ENCODE peak calls at places on chromosomes 3 and 15, in ten cellular contexts. F, I, N, T, D, U, Q, V, C and Z are unnamed samples. For H3K4me1, the result is how much of the 10 kb centered on the place peaks cover.

GRCh38 chr15:48548376-48548775 is 97.1 kb downstream of the FBN1 start:
- DNase-seq in F (no peak), I (no peak), N (no peak), T (no peak), D (no peak), U (no peak), Q (no peak), V (no peak), C (no peak), Z (no peak)

GRCh38 chr3:71247221-71247947 is 336.1 kb downstream of the FOXP1 start:
- DNase-seq in F (no peak), I (peak), N (no peak), T (no peak), D (no peak), U (peak), Q (no peak), V (no peak), C (peak), Z (no peak)

GRCh38 chr15:27527490-27528067 is 556.6 kb downstream of the GABRG3 start:
- DNase-seq in F (no peak), I (peak), N (no peak), T (peak), D (no peak), U (no peak), Q (no peak), V (no peak), C (no peak), Z (no peak)

GRCh38 chr3:66671348-66671747 is 170.5 kb upstream of the LRIG1 start:
- DNase-seq in F (no peak), I (no peak), N (no peak), T (peak), D (no peak), U (no peak), Q (no peak), V (no peak), C (no peak), Z (no peak)

GRCh38 chr3:62622553-62623174 is 249.3 kb upstream of the FEZF2 start:
- DNase-seq in F (peak), I (peak), N (peak), T (no peak), D (no peak), U (no peak), Q (peak), V (no peak), C (peak), Z (no peak)

GRCh38 chr3:180980612-180981011 is 8.9 kb downstream of the DNAJC19 start:
- DNase-seq in F (no peak), I (no peak), N (no peak), T (no peak), D (no peak), U (no peak), Q (no peak), V (no peak), C (peak), Z (no peak)

GRCh38 chr3:38627956-38628355 is 21.5 kb downstream of the SCN5A start:
- DNase-seq in F (no peak), I (peak), N (no peak), T (no peak), D (no peak), U (no peak), Q (no peak), V (no peak), C (no peak), Z (no peak)

GRCh38 chr3:133444071-133444774 is 44.4 kb downstream of the BFSP2 start:
- DNase-seq in F (no peak), I (peak), N (no peak), T (no peak), D (no peak), U (peak), Q (no peak), V (no peak), C (peak), Z (no peak)

GRCh38 chr15:59276225-59277178 is 69.9 kb downstream of the LDHAL6B start:
- DNase-seq in F (no peak), I (peak), N (no peak), T (no peak), D (no peak), U (no peak), Q (peak), V (no peak), C (no peak), Z (no peak)

GRCh38 chr3:159821148-159821547 is 167.5 kb upstream of the IL12A start:
- DNase-seq in F (no peak), I (no peak), N (no peak), T (no peak), D (no peak), U (no peak), Q (no peak), V (no peak), C (no peak), Z (no peak)

GRCh38 chr3:100912976-100913375 is 80.2 kb downstream of the ABI3BP start:
- DNase-seq in F (no peak), I (no peak), N (no peak), T (no peak), D (no peak), U (no peak), Q (no peak), V (no peak), C (no peak), Z (no peak)

GRCh38 chr3:53250881-53251605 is 4.8 kb downstream of the TKT start:
- DNase-seq in F (no peak), I (no peak), N (no peak), T (no peak), D (no peak), U (no peak), Q (no peak), V (no peak), C (no peak), Z (no peak)

GRCh38 chr3:53253707-53254106 is 2.1 kb downstream of the TKT start:
- DNase-seq in F (no peak), I (no peak), N (no peak), T (no peak), D (no peak), U (no peak), Q (no peak), V (no peak), C (no peak), Z (no peak)

GRCh38 chr3:53254190-53254809 is 1.5 kb downstream of the TKT start:
- DNase-seq in F (no peak), I (no peak), N (peak), T (no peak), D (no peak), U (peak), Q (no peak), V (no peak), C (no peak), Z (no peak)

GRCh38 chr3:53250453-53250852 is 5.4 kb downstream of the TKT start:
- DNase-seq in F (no peak), I (no peak), N (no peak), T (no peak), D (no peak), U (no peak), Q (no peak), V (no peak), C (no peak), Z (no peak)

DNA sequence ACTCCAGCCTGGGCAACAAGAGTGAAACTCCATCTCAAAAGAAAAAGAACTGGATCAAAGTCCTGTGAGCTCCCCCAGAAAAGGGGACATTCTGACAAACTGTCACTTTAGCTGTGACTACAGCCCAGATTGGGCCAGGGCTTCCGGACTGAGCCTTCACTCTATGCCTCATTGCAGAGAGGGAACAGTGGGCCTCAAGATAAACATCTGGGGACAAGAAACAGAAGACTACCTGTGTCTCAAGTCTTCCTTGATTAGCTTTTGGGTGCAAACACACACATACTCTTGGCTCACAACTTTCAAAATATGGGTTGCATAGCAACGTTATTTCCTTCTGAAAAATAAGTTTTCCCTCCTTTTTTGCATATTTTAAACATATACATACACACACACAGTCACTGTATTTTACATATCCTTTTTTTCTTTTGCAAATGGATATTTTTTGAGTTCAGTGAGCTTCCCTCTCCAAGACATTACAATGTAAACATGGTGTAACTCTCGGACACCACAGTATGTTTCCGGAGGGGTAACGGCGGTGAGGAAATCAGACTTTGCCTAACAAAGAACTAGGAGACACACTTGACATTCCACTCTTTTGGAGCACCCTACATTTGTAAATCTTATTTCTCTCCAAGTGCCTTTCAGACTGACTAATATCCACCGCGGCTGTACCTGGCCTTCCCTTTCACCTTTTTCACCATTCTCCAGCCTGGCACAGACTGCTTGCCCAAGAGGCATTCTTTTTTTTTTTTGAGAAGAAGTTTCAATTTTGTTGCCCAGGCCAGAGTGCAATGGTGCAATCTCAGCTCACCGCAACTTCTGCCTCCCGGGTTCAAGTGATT is 3.5 kb downstream of the TKT start:
- DNase-seq in F (no peak), I (no peak), N (no peak), T (no peak), D (no peak), U (no peak), Q (no peak), V (no peak), C (no peak), Z (peak)
- H3K4me1 ChIP-seq in F (under half), I (half or more), N (under half), T (half or more), D (under half), U (half or more), Q (under half), V (half or more), C (under half), Z (half or more)

DNA sequence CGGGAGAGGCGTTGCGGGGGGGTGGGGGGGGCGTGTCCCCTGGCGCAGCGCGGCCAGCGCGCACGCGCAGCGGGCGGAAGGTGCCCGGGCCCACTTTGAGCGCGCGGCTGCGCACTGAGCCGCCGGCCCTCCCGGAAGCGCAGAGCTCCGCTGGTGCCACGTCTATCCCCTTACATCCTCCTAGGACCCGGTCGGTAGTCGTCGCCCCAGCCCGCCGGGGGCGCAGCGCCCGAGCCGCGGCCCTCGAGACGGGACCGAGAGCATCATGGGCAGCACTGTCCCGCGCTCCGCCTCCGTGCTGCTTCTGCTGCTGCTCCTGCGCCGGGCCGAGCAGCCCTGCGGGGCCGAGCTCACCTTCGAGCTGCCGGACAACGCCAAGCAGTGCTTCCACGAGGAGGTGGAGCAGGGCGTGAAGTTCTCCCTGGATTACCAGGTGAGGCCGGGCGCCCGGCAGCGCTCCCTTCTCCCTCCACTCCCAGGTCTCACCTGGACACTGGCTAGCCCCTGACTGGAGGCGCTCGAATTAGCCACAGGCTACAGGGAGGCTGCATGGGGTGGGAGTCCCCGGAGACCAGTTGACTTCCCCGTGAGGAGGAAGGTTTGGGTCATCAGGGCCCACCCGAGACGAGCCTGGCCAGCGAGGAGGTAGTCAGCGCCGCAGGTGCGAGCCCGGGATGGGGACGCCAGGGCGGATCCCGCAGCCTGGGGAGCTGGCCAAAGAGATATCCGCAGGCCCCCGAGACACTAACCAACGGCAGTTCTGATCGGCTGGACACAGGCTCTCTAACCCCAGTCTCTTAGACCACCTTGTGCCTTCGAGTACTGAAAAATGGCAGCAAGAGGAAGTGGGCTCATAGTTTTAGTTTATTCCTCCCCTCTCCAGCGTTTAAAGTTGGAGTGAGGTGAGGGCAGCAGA is at the start of gene TMED3:
- DNase-seq in F (peak), I (peak), N (peak), T (peak), D (peak), U (peak), Q (peak), V (peak), C (peak), Z (peak)
- TF ChIP-seq POLR2A in F (no peak), I (peak), N (no peak), T (no peak), D (peak), U (peak), Q (no peak), V (no peak), C (peak), Z (no peak)

DNA sequence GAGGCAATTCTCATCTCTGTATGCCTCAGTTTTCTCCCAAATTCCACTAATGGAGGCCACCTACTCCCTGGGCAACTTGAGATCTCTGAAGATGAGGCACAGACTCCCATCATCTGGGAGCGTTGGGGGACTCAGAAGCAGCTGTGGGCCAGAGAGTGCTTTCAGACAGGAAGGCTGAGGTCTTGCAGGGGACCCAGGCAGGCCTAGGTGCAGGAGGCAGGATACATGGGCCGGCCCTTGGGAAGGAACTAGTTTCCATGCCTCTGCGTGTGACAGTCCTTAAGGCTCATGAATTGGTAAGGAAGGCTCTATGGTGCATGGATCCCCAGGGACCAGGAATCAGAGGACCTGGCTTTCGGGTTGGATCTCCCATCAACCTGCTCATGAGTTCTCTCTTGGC is 14.5 kb downstream of the BMF start:
- DNase-seq in F (no peak), I (no peak), N (no peak), T (no peak), D (no peak), U (no peak), Q (no peak), V (no peak), C (no peak), Z (no peak)
- H3K4me1 ChIP-seq in F (half or more), I (under half), N (under half), T (half or more), D (under half), U (half or more), Q (under half), V (half or more), C (half or more), Z (half or more)

GRCh38 chr3:42773409-42773751 is 327 bp upstream of the CCDC13 start:
- DNase-seq in F (no peak), I (no peak), N (no peak), T (no peak), D (no peak), U (no peak), Q (no peak), V (no peak), C (no peak), Z (no peak)
- TF ChIP-seq POLR2A in F (no peak), I (no peak), N (no peak), T (no peak), D (no peak), U (no peak), Q (no peak), V (no peak), C (no peak), Z (no peak)

GRCh38 chr3:129182390-129183180 is 1.1 kb downstream of the CNBP start:
- DNase-seq in F (no peak), I (no peak), N (no peak), T (no peak), D (no peak), U (no peak), Q (no peak), V (no peak), C (peak), Z (no peak)

GRCh38 chr3:129181834-129182233 is 1.9 kb downstream of the CNBP start:
- DNase-seq in F (no peak), I (no peak), N (no peak), T (no peak), D (no peak), U (no peak), Q (no peak), V (no peak), C (no peak), Z (no peak)

GRCh38 chr3:129183569-129184395 is at the start of gene CNBP:
- DNase-seq in F (peak), I (peak), N (peak), T (peak), D (peak), U (peak), Q (peak), V (peak), C (peak), Z (peak)

GRCh38 chr3:129184396-129184656 is 630 bp upstream of the CNBP start:
- DNase-seq in F (peak), I (peak), N (peak), T (no peak), D (no peak), U (peak), Q (no peak), V (peak), C (no peak), Z (no peak)

GRCh38 chr3:129180461-129180860 is 3.2 kb downstream of the CNBP start:
- DNase-seq in F (no peak), I (no peak), N (no peak), T (no peak), D (no peak), U (no peak), Q (no peak), V (no peak), C (no peak), Z (no peak)
- H3K4me1 ChIP-seq in F (under half), I (under half), N (half or more), T (half or more), D (under half), U (half or more), Q (under half), V (half or more), C (under half), Z (half or more)

DNA sequence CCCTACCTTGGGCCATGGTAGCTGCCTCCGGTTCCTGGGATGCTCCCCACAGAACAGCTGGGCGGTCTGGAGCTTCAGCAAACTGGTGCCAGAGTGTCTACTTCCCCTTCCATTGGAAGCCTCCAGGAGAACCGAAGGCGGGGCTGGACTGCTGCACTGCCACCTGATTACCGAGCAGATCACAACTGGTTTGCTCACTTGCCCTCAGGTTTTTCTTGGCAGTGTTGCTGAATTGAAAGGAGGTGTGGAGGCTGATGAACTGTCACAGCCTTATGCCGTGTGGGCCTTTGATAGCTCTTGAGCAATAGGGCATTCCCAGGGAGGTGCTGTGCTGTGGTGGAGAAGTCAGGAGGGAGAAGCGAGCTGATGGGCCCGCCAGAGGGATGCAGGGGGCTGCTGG is at the start of gene TGM5:
- DNase-seq in F (no peak), I (no peak), N (no peak), T (no peak), D (no peak), U (peak), Q (no peak), V (no peak), C (no peak), Z (no peak)
- TF ChIP-seq POLR2A in F (no peak), I (no peak), N (no peak), T (no peak), D (no peak), U (no peak), Q (no peak), V (no peak), C (no peak), Z (no peak)